ENCODE peak calls at places on chromosomes 12 and 14, in ten cellular contexts. X, L, V, W, H, M, A, R, U and K are unnamed samples.

GRCh38 chr12:88725592-88726143 is 145.4 kb upstream of the KITLG start:
- DNase-seq in X (no peak), L (no peak), V (no peak), W (no peak), H (no peak), M (no peak), A (no peak), R (no peak), U (no peak), K (no peak)

GRCh38 chr12:130281157-130281799 is 56.4 kb upstream of the PIWIL1 start:
- DNase-seq in X (no peak), L (no peak), V (no peak), W (no peak), H (peak; percentile 15), M (no peak), A (no peak), R (peak; percentile 11), U (no peak), K (no peak)

GRCh38 chr14:51860164-51860835 is at the start of gene GNG2:
- DNase-seq in X (peak; percentile 84), L (peak; percentile 79), V (peak; percentile 93), W (peak; percentile 96), H (peak; percentile 91), M (peak; percentile 75), A (peak; percentile 56), R (peak; percentile 80), U (peak; percentile 82), K (peak; percentile 86)

GRCh38 chr12:119204716-119205285 is 26.1 kb downstream of the HSPB8 start:
- DNase-seq in X (no peak), L (no peak), V (no peak), W (no peak), H (no peak), M (no peak), A (no peak), R (no peak), U (no peak), K (no peak)

GRCh38 chr12:127998936-127999467 is 268.0 kb upstream of the TMEM132C start:
- DNase-seq in X (no peak), L (no peak), V (no peak), W (no peak), H (no peak), M (no peak), A (peak; percentile 20), R (no peak), U (no peak), K (no peak)

GRCh38 chr12:63944586-63945228 is 100.2 kb downstream of the SRGAP1 start:
- DNase-seq in X (no peak), L (no peak), V (no peak), W (no peak), H (no peak), M (no peak), A (no peak), R (no peak), U (no peak), K (no peak)

GRCh38 chr12:69368171-69368570 is 8.6 kb downstream of the YEATS4 start:
- DNase-seq in X (no peak), L (no peak), V (no peak), W (no peak), H (no peak), M (no peak), A (no peak), R (no peak), U (no peak), K (no peak)

GRCh38 chr12:106957617-106958016 is 1.9 kb downstream of the TMEM263 start:
- DNase-seq in X (no peak), L (no peak), V (no peak), W (no peak), H (peak; percentile 11), M (no peak), A (peak; percentile 13), R (no peak), U (no peak), K (peak; percentile 18)

GRCh38 chr12:47303207-47303606 is 223.4 kb upstream of the AMIGO2 start:
- DNase-seq in X (no peak), L (no peak), V (no peak), W (no peak), H (no peak), M (peak; percentile 76), A (no peak), R (peak; percentile 7), U (no peak), K (no peak)

GRCh38 chr14:91649930-91650329 is 82.0 kb downstream of the CATSPERB start:
- DNase-seq in X (no peak), L (peak; percentile 71), V (no peak), W (no peak), H (peak; percentile 30), M (peak; percentile 49), A (peak; percentile 66), R (peak; percentile 60), U (peak; percentile 21), K (peak; percentile 65)

GRCh38 chr12:53701518-53702264 is 25.6 kb downstream of the CALCOCO1 start:
- DNase-seq in X (peak; percentile 90), L (peak; percentile 72), V (peak; percentile 87), W (peak; percentile 89), H (peak; percentile 81), M (peak; percentile 66), A (peak; percentile 81), R (peak; percentile 72), U (peak; percentile 78), K (peak; percentile 83)

GRCh38 chr12:105474672-105475071 is 144.2 kb downstream of the C12orf75 start:
- DNase-seq in X (no peak), L (peak; percentile 33), V (no peak), W (no peak), H (peak; percentile 63), M (peak; percentile 22), A (no peak), R (peak; percentile 21), U (no peak), K (peak; percentile 74)

GRCh38 chr12:68342966-68343365 is 10.8 kb upstream of the MDM1 start:
- DNase-seq in X (no peak), L (no peak), V (no peak), W (no peak), H (no peak), M (no peak), A (no peak), R (no peak), U (no peak), K (no peak)

GRCh38 chr12:66017736-66018135 is 112.8 kb downstream of the LLPH start:
- DNase-seq in X (no peak), L (no peak), V (no peak), W (no peak), H (no peak), M (peak; percentile 8), A (peak; percentile 62), R (no peak), U (no peak), K (no peak)

GRCh38 chr12:8950702-8951478 is 1.4 kb upstream of the M6PR start:
- DNase-seq in X (no peak), L (no peak), V (no peak), W (no peak), H (peak; percentile 42), M (no peak), A (no peak), R (no peak), U (no peak), K (no peak)

GRCh38 chr12:121794532-121795028 is 1.1 kb upstream of the RHOF start:
- DNase-seq in X (no peak), L (no peak), V (peak; percentile 76), W (peak; percentile 88), H (no peak), M (no peak), A (no peak), R (no peak), U (no peak), K (no peak)

GRCh38 chr14:65600742-65601141 is 188.2 kb downstream of the FUT8 start:
- DNase-seq in X (no peak), L (no peak), V (no peak), W (no peak), H (no peak), M (no peak), A (peak; percentile 22), R (no peak), U (no peak), K (no peak)

DNA sequence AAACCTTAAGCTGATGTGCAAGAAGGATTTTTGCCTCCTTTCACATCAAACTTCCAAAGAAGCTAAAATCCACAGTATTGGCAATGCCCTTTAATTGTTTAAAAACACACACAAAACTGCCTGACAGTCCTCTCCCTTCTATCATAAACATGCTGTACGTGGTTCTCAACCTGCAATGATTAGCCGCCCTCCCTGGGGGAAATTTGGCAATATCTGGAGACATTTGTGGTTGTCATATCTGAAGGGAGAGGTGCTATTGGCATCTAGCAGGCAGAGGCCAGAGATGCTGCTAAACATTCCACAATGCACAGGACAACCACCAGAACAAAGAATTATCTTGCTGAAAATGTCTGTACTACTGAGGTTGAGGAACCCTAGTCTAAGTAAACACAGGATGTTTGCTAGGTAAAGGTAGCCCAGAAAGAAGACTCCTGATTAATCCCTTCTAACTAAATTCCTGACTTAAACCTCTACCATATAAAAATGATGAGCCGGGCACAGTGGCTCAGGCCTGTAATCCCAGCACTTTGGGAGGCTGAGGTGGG is 1.2 kb downstream of the ACOT6 start:
- DNase-seq in X (no peak), L (no peak), V (no peak), W (no peak), H (peak; percentile 64), M (no peak), A (no peak), R (no peak), U (no peak), K (no peak)
- H3K4me3 ChIP-seq in X (peak overlapping the region; percentile 64), L (no peak overlapping the region), V (peak overlapping the region; percentile 60), W (peak overlapping the region; percentile 72), H (no peak overlapping the region), M (no peak overlapping the region), A (no peak overlapping the region), R (no peak overlapping the region), U (no peak overlapping the region), K (no peak overlapping the region)

GRCh38 chr14:106509176-106509575 is 982.8 kb downstream of the TMEM121 start:
- DNase-seq in X (no peak), L (no peak), V (no peak), W (no peak), H (no peak), M (no peak), A (no peak), R (no peak), U (no peak), K (no peak)
- TF ChIP-seq CTCF in X (no peak), L (no peak), V (no peak), W (no peak), H (no peak), M (no peak), A (no peak), R (no peak), U (no peak), K (no peak)

GRCh38 chr14:89303452-89304435 is 113.3 kb downstream of the FOXN3 start:
- DNase-seq in X (peak; percentile 87), L (peak; percentile 83), V (no peak), W (peak; percentile 86), H (peak; percentile 88), M (peak; percentile 95), A (peak; percentile 86), R (peak; percentile 79), U (peak; percentile 56), K (peak; percentile 78)
- H3K4me3 ChIP-seq in X (peak overlapping the region; percentile 18), L (peak overlapping the region; percentile 5), V (peak overlapping the region; percentile 38), W (peak overlapping the region; percentile 28), H (peak overlapping the region; percentile 48), M (peak overlapping the region; percentile 26), A (peak overlapping the region; percentile 52), R (peak overlapping the region; percentile 47), U (no peak overlapping the region), K (no peak overlapping the region)

DNA sequence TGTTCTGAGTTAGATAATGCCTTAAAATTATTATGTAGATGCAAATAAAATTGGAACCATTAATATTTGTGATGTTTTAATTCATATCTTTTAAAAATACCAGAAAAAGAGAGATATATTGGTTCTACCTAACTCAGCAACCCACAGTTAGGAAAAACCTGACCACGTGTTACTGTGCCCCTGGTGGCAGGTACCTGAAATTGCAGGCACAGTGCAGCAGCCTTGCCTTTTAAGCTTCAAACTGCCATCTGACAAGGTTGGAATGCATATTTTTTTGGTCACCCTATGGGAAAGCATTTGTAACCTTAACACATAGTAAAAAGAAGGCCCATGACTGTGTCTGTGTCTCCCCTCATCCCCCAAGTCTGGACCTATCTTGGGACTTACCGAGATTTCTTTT is 109.4 kb upstream of the NOS1 start:
- DNase-seq in X (no peak), L (no peak), V (no peak), W (no peak), H (peak; percentile 37), M (no peak), A (no peak), R (no peak), U (no peak), K (no peak)
- TF ChIP-seq CTCF in X (no peak), L (peak; percentile 47), V (peak; percentile 17), W (no peak), H (peak; percentile 88), M (no peak), A (peak; percentile 11), R (peak; percentile 36), U (no peak), K (peak; percentile 17)